ENCODE peak calls at places on chromosome 20, in seven cellular contexts. One of them, this sample, is unnamed.

GRCh38 chr20:23160536-23161243 is 74.6 kb upstream of the CD93 start:
- DNase-seq in ovary: no peak
- DNase-seq in mammary epithelial cell: peak; percentile 28
- DNase-seq in cardiac muscle cell: peak; percentile 62
- DNase-seq in ascending aorta: peak; percentile 62
- DNase-seq in thyroid gland: no peak
- DNase-seq in naive thymus-derived CD4-positive, alpha-beta T cell: no peak
- DNase-seq in this sample: peak; percentile 64

GRCh38 chr20:3781153-3781910 is at the start of gene SPEF1:
- DNase-seq in ovary: peak; percentile 85
- DNase-seq in mammary epithelial cell: peak; percentile 88
- DNase-seq in cardiac muscle cell: peak; percentile 94
- DNase-seq in ascending aorta: peak; percentile 93
- DNase-seq in thyroid gland: peak; percentile 72
- DNase-seq in naive thymus-derived CD4-positive, alpha-beta T cell: no peak
- DNase-seq in this sample: peak; percentile 93

GRCh38 chr20:34579936-34580587 is 21.5 kb downstream of the MAP1LC3A start:
- DNase-seq in ovary: peak; percentile 9
- DNase-seq in mammary epithelial cell: peak; percentile 34
- DNase-seq in cardiac muscle cell: no peak
- DNase-seq in ascending aorta: peak; percentile 43
- DNase-seq in thyroid gland: no peak
- DNase-seq in naive thymus-derived CD4-positive, alpha-beta T cell: no peak
- DNase-seq in this sample: peak; percentile 74

GRCh38 chr20:51654060-51654459 is 111.5 kb upstream of the NFATC2 start:
- DNase-seq in ovary: no peak
- DNase-seq in mammary epithelial cell: no peak
- DNase-seq in cardiac muscle cell: no peak
- DNase-seq in ascending aorta: no peak
- DNase-seq in thyroid gland: no peak
- DNase-seq in naive thymus-derived CD4-positive, alpha-beta T cell: no peak
- DNase-seq in this sample: no peak

GRCh38 chr20:34522969-34523871 is 7.0 kb downstream of the DYNLRB1 start:
- DNase-seq in ovary: peak; percentile 43
- DNase-seq in mammary epithelial cell: peak; percentile 17
- DNase-seq in cardiac muscle cell: peak; percentile 55
- DNase-seq in ascending aorta: no peak
- DNase-seq in thyroid gland: peak; percentile 33
- DNase-seq in naive thymus-derived CD4-positive, alpha-beta T cell: peak; percentile 53
- DNase-seq in this sample: peak; percentile 91

GRCh38 chr20:42795399-42795798 is 394.3 kb downstream of the PTPRT start:
- DNase-seq in ovary: no peak
- DNase-seq in mammary epithelial cell: no peak
- DNase-seq in cardiac muscle cell: no peak
- DNase-seq in ascending aorta: no peak
- DNase-seq in thyroid gland: no peak
- DNase-seq in naive thymus-derived CD4-positive, alpha-beta T cell: no peak
- DNase-seq in this sample: no peak

GRCh38 chr20:4886771-4887527 is 114.4 kb downstream of the SLC23A2 start:
- DNase-seq in ovary: no peak
- DNase-seq in mammary epithelial cell: no peak
- DNase-seq in cardiac muscle cell: no peak
- DNase-seq in ascending aorta: no peak
- DNase-seq in thyroid gland: no peak
- DNase-seq in naive thymus-derived CD4-positive, alpha-beta T cell: no peak
- DNase-seq in this sample: no peak

GRCh38 chr20:53706511-53707031 is 112.9 kb upstream of the ZNF217 start:
- DNase-seq in ovary: no peak
- DNase-seq in mammary epithelial cell: no peak
- DNase-seq in cardiac muscle cell: peak; percentile 55
- DNase-seq in ascending aorta: no peak
- DNase-seq in thyroid gland: no peak
- DNase-seq in naive thymus-derived CD4-positive, alpha-beta T cell: peak; percentile 67
- DNase-seq in this sample: no peak

GRCh38 chr20:19688031-19688806 is 69.8 kb upstream of the RIN2 start:
- DNase-seq in ovary: peak; percentile 73
- DNase-seq in mammary epithelial cell: peak; percentile 84
- DNase-seq in cardiac muscle cell: peak; percentile 90
- DNase-seq in ascending aorta: peak; percentile 89
- DNase-seq in thyroid gland: peak; percentile 72
- DNase-seq in naive thymus-derived CD4-positive, alpha-beta T cell: no peak
- DNase-seq in this sample: peak; percentile 93

GRCh38 chr20:33686984-33687366 is 790 bp upstream of the E2F1 start:
- DNase-seq in ovary: peak; percentile 37
- DNase-seq in mammary epithelial cell: no peak
- DNase-seq in cardiac muscle cell: no peak
- DNase-seq in ascending aorta: no peak
- DNase-seq in thyroid gland: no peak
- DNase-seq in naive thymus-derived CD4-positive, alpha-beta T cell: no peak
- DNase-seq in this sample: no peak

GRCh38 chr20:14821251-14821650 is 483.8 kb upstream of the FLRT3 start:
- DNase-seq in ovary: no peak
- DNase-seq in mammary epithelial cell: no peak
- DNase-seq in cardiac muscle cell: no peak
- DNase-seq in ascending aorta: no peak
- DNase-seq in thyroid gland: no peak
- DNase-seq in naive thymus-derived CD4-positive, alpha-beta T cell: no peak
- DNase-seq in this sample: no peak

GRCh38 chr20:11101243-11101642 is 427.4 kb upstream of the JAG1 start:
- DNase-seq in ovary: no peak
- DNase-seq in mammary epithelial cell: peak; percentile 28
- DNase-seq in cardiac muscle cell: peak; percentile 43
- DNase-seq in ascending aorta: no peak
- DNase-seq in thyroid gland: no peak
- DNase-seq in naive thymus-derived CD4-positive, alpha-beta T cell: no peak
- DNase-seq in this sample: no peak

GRCh38 chr20:58718121-58718563 is 25.5 kb downstream of the NPEPL1 start:
- DNase-seq in ovary: no peak
- DNase-seq in mammary epithelial cell: no peak
- DNase-seq in cardiac muscle cell: no peak
- DNase-seq in ascending aorta: peak; percentile 34
- DNase-seq in thyroid gland: no peak
- DNase-seq in naive thymus-derived CD4-positive, alpha-beta T cell: no peak
- DNase-seq in this sample: peak; percentile 88

GRCh38 chr20:37362231-37362792 is 16.4 kb downstream of the SRC start:
- DNase-seq in ovary: peak; percentile 13
- DNase-seq in mammary epithelial cell: no peak
- DNase-seq in cardiac muscle cell: no peak
- DNase-seq in ascending aorta: peak; percentile 41
- DNase-seq in thyroid gland: no peak
- DNase-seq in naive thymus-derived CD4-positive, alpha-beta T cell: no peak
- DNase-seq in this sample: no peak

GRCh38 chr20:60060593-60060992 is 102.4 kb downstream of the CDH26 start:
- DNase-seq in ovary: no peak
- DNase-seq in mammary epithelial cell: peak; percentile 85
- DNase-seq in cardiac muscle cell: no peak
- DNase-seq in ascending aorta: no peak
- DNase-seq in thyroid gland: no peak
- DNase-seq in naive thymus-derived CD4-positive, alpha-beta T cell: no peak
- DNase-seq in this sample: no peak

GRCh38 chr20:2357114-2357513 is 23.6 kb upstream of the TGM6 start:
- DNase-seq in ovary: no peak
- DNase-seq in mammary epithelial cell: peak; percentile 73
- DNase-seq in cardiac muscle cell: no peak
- DNase-seq in ascending aorta: no peak
- DNase-seq in thyroid gland: no peak
- DNase-seq in naive thymus-derived CD4-positive, alpha-beta T cell: no peak
- DNase-seq in this sample: peak; percentile 77
- H3K27ac ChIP-seq in ovary: no peak overlapping the region
- H3K27ac ChIP-seq in mammary epithelial cell: peak overlapping the region; percentile 82
- H3K27ac ChIP-seq in cardiac muscle cell: no peak overlapping the region
- H3K27ac ChIP-seq in ascending aorta: no peak overlapping the region
- H3K27ac ChIP-seq in thyroid gland: no peak overlapping the region
- H3K27ac ChIP-seq in naive thymus-derived CD4-positive, alpha-beta T cell: no peak overlapping the region
- H3K27ac ChIP-seq in this sample: no peak overlapping the region

GRCh38 chr20:62918137-62918536 is 8.2 kb downstream of the DIDO1 start:
- DNase-seq in ovary: no peak
- DNase-seq in mammary epithelial cell: no peak
- DNase-seq in cardiac muscle cell: no peak
- DNase-seq in ascending aorta: no peak
- DNase-seq in thyroid gland: no peak
- DNase-seq in naive thymus-derived CD4-positive, alpha-beta T cell: peak; percentile 57
- DNase-seq in this sample: no peak
- H3K4me1 ChIP-seq in ovary: peaks cover 33% of the 10 kb centered on the region
- H3K4me1 ChIP-seq in mammary epithelial cell: peaks cover 28% of the 10 kb centered on the region
- H3K4me1 ChIP-seq in cardiac muscle cell: peaks cover 41% of the 10 kb centered on the region
- H3K4me1 ChIP-seq in ascending aorta: peaks cover 82% of the 10 kb centered on the region
- H3K4me1 ChIP-seq in thyroid gland: peaks cover 78% of the 10 kb centered on the region
- H3K4me1 ChIP-seq in naive thymus-derived CD4-positive, alpha-beta T cell: peaks cover 81% of the 10 kb centered on the region
- H3K4me1 ChIP-seq in this sample: peaks cover 100% of the 10 kb centered on the region

DNA sequence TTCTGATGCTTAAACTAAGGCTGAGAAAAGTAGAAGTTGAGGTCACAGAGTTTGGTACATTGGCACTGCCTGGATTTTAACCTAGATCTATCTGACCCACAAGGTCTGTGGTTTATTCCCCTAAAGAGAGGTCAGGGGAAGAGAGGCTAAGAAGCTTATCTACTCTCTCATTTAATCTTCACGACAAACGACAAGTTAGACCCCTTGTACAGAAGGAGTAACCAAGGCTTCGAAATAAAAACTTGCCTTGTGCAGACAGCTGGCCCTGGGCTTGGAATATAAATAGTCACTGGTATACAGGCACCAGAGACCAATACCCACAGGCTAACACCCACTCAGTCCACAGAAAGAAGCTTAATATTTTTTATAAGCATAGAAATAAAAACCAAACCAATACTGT is 41.3 kb downstream of the HNF4A start:
- DNase-seq in ovary: no peak
- DNase-seq in mammary epithelial cell: no peak
- DNase-seq in cardiac muscle cell: no peak
- DNase-seq in ascending aorta: no peak
- DNase-seq in thyroid gland: no peak
- DNase-seq in naive thymus-derived CD4-positive, alpha-beta T cell: no peak
- DNase-seq in this sample: no peak
- H3K27ac ChIP-seq in ovary: no peak overlapping the region
- H3K27ac ChIP-seq in mammary epithelial cell: no peak overlapping the region
- H3K27ac ChIP-seq in cardiac muscle cell: no peak overlapping the region
- H3K27ac ChIP-seq in ascending aorta: no peak overlapping the region
- H3K27ac ChIP-seq in thyroid gland: no peak overlapping the region
- H3K27ac ChIP-seq in naive thymus-derived CD4-positive, alpha-beta T cell: no peak overlapping the region
- H3K27ac ChIP-seq in this sample: no peak overlapping the region

DNA sequence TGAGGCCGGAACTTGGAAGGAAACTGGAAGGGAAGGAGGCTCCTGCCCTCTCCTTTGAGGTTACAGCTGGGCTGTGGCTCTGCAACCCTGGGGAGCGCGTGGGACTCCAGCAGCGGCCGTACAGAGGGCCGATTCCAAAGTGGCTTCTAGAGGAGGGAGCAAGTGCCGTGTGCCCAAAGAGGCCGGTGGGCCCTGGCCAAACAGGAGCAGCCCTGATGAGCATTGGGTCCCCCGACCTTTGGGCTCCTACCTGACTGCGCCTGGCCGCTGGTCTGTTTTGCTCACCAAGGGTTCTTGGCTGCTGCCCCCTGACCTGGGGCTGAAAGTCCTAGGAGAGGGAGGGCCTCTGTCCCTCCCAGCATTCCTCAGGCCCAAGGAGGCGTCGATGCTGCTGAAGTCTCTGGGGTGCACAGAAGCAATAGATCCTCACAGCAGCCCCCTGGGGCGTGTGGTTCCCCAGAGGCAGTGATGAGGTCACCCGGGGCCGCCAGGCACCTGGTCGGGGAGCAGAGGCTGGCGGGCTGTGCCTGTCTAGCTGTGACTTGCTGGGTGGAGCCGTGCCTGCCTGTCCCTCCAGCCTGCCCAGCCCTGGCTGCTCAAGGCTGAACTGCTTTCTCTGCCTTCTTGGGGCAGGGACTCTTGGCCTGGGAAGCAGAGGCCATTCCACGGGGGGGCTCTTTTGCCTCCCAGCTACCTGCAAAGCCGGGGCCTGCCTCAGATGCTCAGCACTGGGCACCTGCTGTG is 9.8 kb downstream of the RBM38 start:
- DNase-seq in ovary: no peak
- DNase-seq in mammary epithelial cell: no peak
- DNase-seq in cardiac muscle cell: no peak
- DNase-seq in ascending aorta: no peak
- DNase-seq in thyroid gland: no peak
- DNase-seq in naive thymus-derived CD4-positive, alpha-beta T cell: no peak
- DNase-seq in this sample: no peak
- H3K4me1 ChIP-seq in ovary: peaks cover 31% of the 10 kb centered on the region
- H3K4me1 ChIP-seq in mammary epithelial cell: peaks cover 18% of the 10 kb centered on the region
- H3K4me1 ChIP-seq in cardiac muscle cell: peaks cover 61% of the 10 kb centered on the region
- H3K4me1 ChIP-seq in ascending aorta: peaks cover 36% of the 10 kb centered on the region
- H3K4me1 ChIP-seq in thyroid gland: no peaks in the 10 kb centered on the region
- H3K4me1 ChIP-seq in naive thymus-derived CD4-positive, alpha-beta T cell: peaks cover 90% of the 10 kb centered on the region
- H3K4me1 ChIP-seq in this sample: peaks cover 100% of the 10 kb centered on the region

GRCh38 chr20:25293507-25293906 is 45.6 kb downstream of the PYGB start:
- DNase-seq in ovary: no peak
- DNase-seq in mammary epithelial cell: no peak
- DNase-seq in cardiac muscle cell: no peak
- DNase-seq in ascending aorta: no peak
- DNase-seq in thyroid gland: no peak
- DNase-seq in naive thymus-derived CD4-positive, alpha-beta T cell: no peak
- DNase-seq in this sample: no peak
- H3K27ac ChIP-seq in ovary: no peak overlapping the region
- H3K27ac ChIP-seq in mammary epithelial cell: no peak overlapping the region
- H3K27ac ChIP-seq in cardiac muscle cell: peak overlapping the region; percentile 51
- H3K27ac ChIP-seq in ascending aorta: peak overlapping the region; percentile 32
- H3K27ac ChIP-seq in thyroid gland: no peak overlapping the region
- H3K27ac ChIP-seq in naive thymus-derived CD4-positive, alpha-beta T cell: no peak overlapping the region
- H3K27ac ChIP-seq in this sample: peak overlapping the region; percentile 72

GRCh38 chr20:62202676-62203377 is 17.3 kb downstream of the HRH3 start:
- DNase-seq in ovary: no peak
- DNase-seq in mammary epithelial cell: no peak
- DNase-seq in cardiac muscle cell: no peak
- DNase-seq in ascending aorta: no peak
- DNase-seq in thyroid gland: no peak
- DNase-seq in naive thymus-derived CD4-positive, alpha-beta T cell: no peak
- DNase-seq in this sample: no peak

GRCh38 chr20:62203378-62204030 is 16.6 kb downstream of the HRH3 start:
- DNase-seq in ovary: no peak
- DNase-seq in mammary epithelial cell: no peak
- DNase-seq in cardiac muscle cell: peak; percentile 36
- DNase-seq in ascending aorta: no peak
- DNase-seq in thyroid gland: no peak
- DNase-seq in naive thymus-derived CD4-positive, alpha-beta T cell: no peak
- DNase-seq in this sample: no peak

GRCh38 chr20:62208061-62208804 is 11.8 kb downstream of the HRH3 start:
- DNase-seq in ovary: no peak
- DNase-seq in mammary epithelial cell: no peak
- DNase-seq in cardiac muscle cell: no peak
- DNase-seq in ascending aorta: no peak
- DNase-seq in thyroid gland: no peak
- DNase-seq in naive thymus-derived CD4-positive, alpha-beta T cell: no peak
- DNase-seq in this sample: no peak

GRCh38 chr20:62206388-62206775 is 13.7 kb downstream of the HRH3 start:
- DNase-seq in ovary: no peak
- DNase-seq in mammary epithelial cell: no peak
- DNase-seq in cardiac muscle cell: no peak
- DNase-seq in ascending aorta: no peak
- DNase-seq in thyroid gland: no peak
- DNase-seq in naive thymus-derived CD4-positive, alpha-beta T cell: no peak
- DNase-seq in this sample: no peak

GRCh38 chr20:62205618-62206387 is 14.3 kb downstream of the HRH3 start:
- DNase-seq in ovary: no peak
- DNase-seq in mammary epithelial cell: no peak
- DNase-seq in cardiac muscle cell: no peak
- DNase-seq in ascending aorta: no peak
- DNase-seq in thyroid gland: no peak
- DNase-seq in naive thymus-derived CD4-positive, alpha-beta T cell: no peak
- DNase-seq in this sample: no peak
- H3K4me1 ChIP-seq in ovary: no peaks in the 10 kb centered on the region
- H3K4me1 ChIP-seq in mammary epithelial cell: peaks cover 11% of the 10 kb centered on the region
- H3K4me1 ChIP-seq in cardiac muscle cell: peaks cover 4% of the 10 kb centered on the region
- H3K4me1 ChIP-seq in ascending aorta: no peaks in the 10 kb centered on the region
- H3K4me1 ChIP-seq in thyroid gland: no peaks in the 10 kb centered on the region
- H3K4me1 ChIP-seq in naive thymus-derived CD4-positive, alpha-beta T cell: no peaks in the 10 kb centered on the region
- H3K4me1 ChIP-seq in this sample: no peaks in the 10 kb centered on the region

GRCh38 chr20:18041462-18041861 is 16.3 kb downstream of the OVOL2 start:
- DNase-seq in ovary: no peak
- DNase-seq in mammary epithelial cell: no peak
- DNase-seq in cardiac muscle cell: no peak
- DNase-seq in ascending aorta: no peak
- DNase-seq in thyroid gland: no peak
- DNase-seq in naive thymus-derived CD4-positive, alpha-beta T cell: no peak
- DNase-seq in this sample: no peak
- H3K27ac ChIP-seq in ovary: no peak overlapping the region
- H3K27ac ChIP-seq in mammary epithelial cell: no peak overlapping the region
- H3K27ac ChIP-seq in cardiac muscle cell: no peak overlapping the region
- H3K27ac ChIP-seq in ascending aorta: no peak overlapping the region
- H3K27ac ChIP-seq in thyroid gland: no peak overlapping the region
- H3K27ac ChIP-seq in naive thymus-derived CD4-positive, alpha-beta T cell: no peak overlapping the region
- H3K27ac ChIP-seq in this sample: no peak overlapping the region

This sample was measured in esophagus muscularis mucosa.